ENCODE peak calls at places on chromosomes 12 and 14, in seven cellular contexts. F is uterus, O is K562, R is esophagus squamous epithelium, P is right lobe of liver, U is spleen, J is A549. X is an unnamed sample.

GRCh38 chr14:34714320-34715107 is at the start of gene CFL2:
- DNase-seq in J (peak; percentile 73), U (peak; percentile 96), R (peak; percentile 28), F (peak; percentile 83), P (peak; percentile 90), O (peak; percentile 88), X (peak; percentile 92)

GRCh38 chr14:38238332-38238731 is 17.6 kb downstream of the CLEC14A start:
- DNase-seq in F (no peak), O (no peak), U (no peak), R (no peak), J (no peak), P (no peak), X (no peak)

GRCh38 chr12:22529281-22530060 is 14.9 kb downstream of the C2CD5 start:
- DNase-seq in J (peak; percentile 62), O (peak; percentile 24), R (no peak), P (no peak), F (no peak), U (no peak), X (no peak)

GRCh38 chr12:102167821-102168605 is 29.6 kb downstream of the PMCH start:
- DNase-seq in O (no peak), U (no peak), F (no peak), J (no peak), R (no peak), P (no peak), X (no peak)

GRCh38 chr12:100584261-100584660 is 10.8 kb downstream of the GAS2L3 start:
- DNase-seq in F (no peak), O (no peak), P (no peak), U (no peak), R (no peak), J (no peak), X (no peak)

GRCh38 chr12:52027085-52027843 is 20.5 kb downstream of the TAMALIN start:
- DNase-seq in P (no peak), R (no peak), O (no peak), J (no peak), F (no peak), U (no peak), X (peak; percentile 69)

GRCh38 chr14:74417201-74417600 is 8.8 kb downstream of the SYNDIG1L start:
- DNase-seq in R (no peak), F (no peak), O (no peak), P (no peak), J (no peak), U (no peak), X (no peak)

GRCh38 chr14:61188936-61189808 is 92.0 kb downstream of the TMEM30B start:
- DNase-seq in U (no peak), O (peak; percentile 12), R (no peak), J (peak; percentile 74), F (no peak), P (peak; percentile 50), X (peak; percentile 53)

GRCh38 chr14:104940526-104941150 is 16.0 kb downstream of the PLD4 start:
- DNase-seq in F (no peak), R (no peak), J (no peak), O (no peak), P (no peak), U (no peak), X (no peak)

GRCh38 chr12:8449293-8449944 is 6.3 kb upstream of the CLEC6A start:
- DNase-seq in J (no peak), P (no peak), F (no peak), O (no peak), U (no peak), R (no peak), X (no peak)

GRCh38 chr12:96099986-96100385 is 64.6 kb upstream of the LTA4H start:
- DNase-seq in U (peak; percentile 80), F (no peak), P (no peak), R (no peak), J (no peak), O (no peak), X (no peak)

GRCh38 chr12:27595231-27595642 is 71.2 kb downstream of the PPFIBP1 start:
- DNase-seq in U (no peak), O (no peak), R (no peak), J (peak; percentile 45), P (no peak), F (peak; percentile 75), X (no peak)

GRCh38 chr12:6548556-6549378 is 7.1 kb downstream of the IFFO1 start:
- DNase-seq in R (no peak), F (no peak), U (no peak), P (no peak), O (no peak), J (peak; percentile 48), X (peak; percentile 64)

GRCh38 chr12:119894916-119895315 is 17.8 kb upstream of the CIT start:
- DNase-seq in O (no peak), U (no peak), P (no peak), F (no peak), R (no peak), J (no peak), X (no peak)

GRCh38 chr12:124233041-124233836 is 61.7 kb upstream of the RFLNA start:
- DNase-seq in F (no peak), R (no peak), U (no peak), O (no peak), J (no peak), P (no peak), X (no peak)

GRCh38 chr14:20934148-20934762 is 21.0 kb upstream of the RNASE2 start:
- DNase-seq in P (no peak), O (peak; percentile 72), F (no peak), U (peak; percentile 78), J (peak; percentile 48), R (no peak), X (peak; percentile 33)

GRCh38 chr12:27922591-27923139 is 49.9 kb downstream of the PTHLH start:
- DNase-seq in P (peak; percentile 58), O (no peak), U (no peak), R (no peak), J (peak; percentile 35), F (peak; percentile 13), X (peak; percentile 40)

DNA sequence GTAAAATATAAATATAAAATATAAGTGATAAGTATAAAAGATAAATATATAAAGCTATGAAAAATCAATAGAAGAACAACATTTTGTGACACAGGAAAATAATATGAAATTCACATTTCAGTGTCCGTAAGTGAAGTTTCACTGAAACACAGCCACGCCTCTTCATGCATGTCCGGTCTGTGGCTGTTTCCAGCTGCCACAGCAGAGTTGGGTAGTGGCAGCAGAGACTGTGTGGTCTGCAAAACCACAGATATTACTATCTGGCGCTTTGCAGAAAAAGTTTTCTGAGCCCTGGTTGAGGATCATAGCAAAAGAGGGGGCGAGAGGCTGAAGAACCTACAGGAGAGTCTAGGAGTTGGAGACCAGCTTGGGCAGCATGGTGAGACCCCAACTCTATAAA is 777 bp downstream of the SERPINA4 start:
- DNase-seq in J (no peak), O (no peak), U (no peak), P (no peak), R (no peak), F (no peak), X (no peak)
- H3K4me3 ChIP-seq in J (no peak overlapping the region), O (no peak overlapping the region), U (no peak overlapping the region), P (peak overlapping the region; percentile 22), R (no peak overlapping the region), F (no peak overlapping the region), X (no peak overlapping the region)

GRCh38 chr12:4434299-4434698 is 11.3 kb downstream of the FGF6 start:
- DNase-seq in F (no peak), R (no peak), J (no peak), P (peak; percentile 7), U (no peak), O (no peak), X (no peak)
- H3K27ac ChIP-seq in F (no peak overlapping the region), R (no peak overlapping the region), J (no peak overlapping the region), P (no peak overlapping the region), U (no peak overlapping the region), O (no peak overlapping the region), X (no peak overlapping the region)

GRCh38 chr12:18564306-18564705 is 173.5 kb downstream of the PLCZ1 start:
- DNase-seq in O (no peak), F (no peak), U (no peak), R (no peak), J (no peak), P (no peak), X (no peak)
- TF ChIP-seq POLR2A in O (no peak), F (no peak), U (no peak), R (no peak), J (no peak), P (no peak), X (no peak)

DNA sequence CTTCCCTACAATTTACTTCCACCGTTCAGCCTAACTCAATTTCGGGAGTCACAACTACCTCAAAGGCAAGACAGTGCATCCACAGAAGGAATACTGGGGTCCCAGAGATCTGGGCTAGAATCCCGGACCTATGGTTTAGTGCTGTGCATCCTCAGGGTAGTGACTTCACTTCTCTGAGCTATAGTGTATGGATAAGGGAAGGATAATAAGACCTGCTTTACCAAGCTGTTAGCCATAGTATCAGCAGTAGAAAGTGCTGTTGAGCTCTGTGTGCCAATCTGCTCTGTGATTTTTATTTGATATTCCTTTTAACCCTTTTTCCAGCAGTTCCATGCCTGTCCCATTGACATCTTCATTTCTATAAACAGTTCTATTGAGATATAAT is 1044.3 kb downstream of the BCL11B start:
- DNase-seq in F (no peak), U (no peak), O (no peak), J (no peak), P (no peak), R (no peak), X (no peak)
- H3K4me3 ChIP-seq in F (no peak overlapping the region), U (no peak overlapping the region), O (no peak overlapping the region), J (no peak overlapping the region), P (no peak overlapping the region), R (no peak overlapping the region), X (no peak overlapping the region)

GRCh38 chr14:32330356-32331226 is 1.5 kb downstream of the AKAP6 start:
- DNase-seq in O (no peak), P (no peak), R (no peak), F (no peak), U (no peak), J (no peak), X (no peak)

GRCh38 chr14:32331227-32331597 is 2.1 kb downstream of the AKAP6 start:
- DNase-seq in J (no peak), O (peak; percentile 18), F (no peak), P (no peak), U (no peak), R (no peak), X (no peak)

GRCh38 chr14:32329690-32330290 is 692 bp downstream of the AKAP6 start:
- DNase-seq in F (no peak), O (no peak), U (no peak), P (no peak), J (no peak), R (no peak), X (no peak)

GRCh38 chr14:32327255-32327961 is 1.7 kb upstream of the AKAP6 start:
- DNase-seq in U (no peak), O (no peak), F (no peak), R (no peak), J (no peak), P (no peak), X (no peak)

DNA sequence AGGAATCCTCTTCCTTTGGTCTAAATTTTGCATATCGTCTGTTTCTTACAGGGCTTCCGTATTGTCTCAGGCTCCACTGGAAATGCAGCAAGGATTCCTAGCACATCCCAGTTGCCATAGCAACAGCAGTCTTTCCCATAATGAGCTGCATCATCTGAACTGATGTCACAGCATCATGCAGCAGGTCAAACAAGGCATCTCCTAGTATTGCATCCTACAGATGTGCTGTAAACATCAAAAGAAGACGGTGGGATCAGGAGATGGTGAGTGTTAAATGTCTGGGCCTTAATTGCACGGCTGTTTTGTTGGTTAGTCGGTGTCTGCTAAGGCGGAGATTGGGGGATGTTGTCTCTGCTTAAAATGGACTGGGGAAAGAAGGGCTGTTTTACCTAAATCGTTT is at the start of gene AKAP6:
- DNase-seq in J (no peak), P (no peak), U (no peak), R (no peak), F (no peak), O (peak; percentile 10), X (no peak)
- H3K27ac ChIP-seq in J (no peak within 1 kb of the TSS), P (no peak within 1 kb of the TSS), U (no peak within 1 kb of the TSS), R (no peak within 1 kb of the TSS), F (no peak within 1 kb of the TSS), O (no peak within 1 kb of the TSS), X (no peak within 1 kb of the TSS)

GRCh38 chr14:91243098-91243483 is 1.4 kb downstream of the GPR68 start:
- DNase-seq in O (no peak), J (no peak), P (no peak), F (no peak), R (no peak), U (no peak), X (no peak)
- TF ChIP-seq POLR2A in O (no peak), J (no peak), P (no peak), F (no peak), R (no peak), U (no peak), X (no peak)